ENCODE peak calls at places on chromosomes 1 and 21, in seven cellular contexts. W is mammary epithelial cell, D is AG10803, C is right atrium auricular region, X is body of pancreas, Q is bronchial epithelial cell, L is neural progenitor cell. S is an unnamed sample.

GRCh38 chr1:185157599-185158469 is 867 bp downstream of the SWT1 start:
- DNase-seq in W (peak; percentile 3), D (no peak), C (no peak), X (no peak), Q (peak; percentile 30), L (peak; percentile 26), S (no peak)

GRCh38 chr1:30605441-30605920 is 117.9 kb downstream of the MATN1 start:
- DNase-seq in W (no peak), D (no peak), C (no peak), X (no peak), Q (no peak), L (no peak), S (no peak)

GRCh38 chr1:80922906-80923305 is 877.8 kb upstream of the ADGRL2 start:
- DNase-seq in W (no peak), D (no peak), C (no peak), X (no peak), Q (no peak), L (no peak), S (no peak)

GRCh38 chr21:24823247-24823646 is 784.0 kb downstream of the MRPL39 start:
- DNase-seq in W (no peak), D (no peak), C (no peak), X (no peak), Q (no peak), L (no peak), S (no peak)

GRCh38 chr1:192477630-192478029 is 97.9 kb upstream of the RGS1 start:
- DNase-seq in W (peak; percentile 6), D (peak; percentile 53), C (no peak), X (no peak), Q (peak; percentile 47), L (no peak), S (no peak)

GRCh38 chr1:114340906-114341698 is 169.9 kb downstream of the TRIM33 start:
- DNase-seq in W (no peak), D (no peak), C (no peak), X (no peak), Q (no peak), L (no peak), S (no peak)

GRCh38 chr21:43574741-43575465 is 84.4 kb downstream of the HSF2BP start:
- DNase-seq in W (no peak), D (no peak), C (no peak), X (no peak), Q (no peak), L (no peak), S (no peak)

GRCh38 chr1:193905288-193906085 is 719.1 kb upstream of the B3GALT2 start:
- DNase-seq in W (no peak), D (no peak), C (no peak), X (no peak), Q (no peak), L (no peak), S (no peak)

GRCh38 chr1:118225471-118225870 is 40.4 kb upstream of the SPAG17 start:
- DNase-seq in W (no peak), D (no peak), C (no peak), X (no peak), Q (no peak), L (no peak), S (no peak)

GRCh38 chr1:23168079-23168461 is 586 bp downstream of the LUZP1 start:
- DNase-seq in W (no peak), D (no peak), C (peak; percentile 43), X (peak; percentile 36), Q (no peak), L (no peak), S (no peak)

GRCh38 chr1:240385985-240386978 is 225.7 kb downstream of the GREM2 start:
- DNase-seq in W (no peak), D (peak; percentile 93), C (no peak), X (no peak), Q (peak; percentile 85), L (no peak), S (peak; percentile 83)

GRCh38 chr1:14110040-14110439 is 410.1 kb downstream of the PRDM2 start:
- DNase-seq in W (no peak), D (peak; percentile 3), C (no peak), X (no peak), Q (no peak), L (no peak), S (no peak)

GRCh38 chr1:200131551-200132125 is 104.1 kb downstream of the NR5A2 start:
- DNase-seq in W (peak; percentile 14), D (no peak), C (no peak), X (no peak), Q (peak; percentile 38), L (no peak), S (no peak)

GRCh38 chr1:154572433-154573167 is 5.0 kb downstream of the CHRNB2 start:
- DNase-seq in W (no peak), D (no peak), C (no peak), X (no peak), Q (no peak), L (no peak), S (no peak)

GRCh38 chr1:109719337-109719837 is 7.3 kb downstream of the GSTM5 start:
- DNase-seq in W (peak; percentile 8), D (peak; percentile 62), C (no peak), X (no peak), Q (peak; percentile 50), L (peak; percentile 0), S (no peak)

GRCh38 chr1:150008699-150009098 is 1.8 kb downstream of the OTUD7B start:
- DNase-seq in W (no peak), D (no peak), C (no peak), X (no peak), Q (no peak), L (no peak), S (no peak)

GRCh38 chr1:3518756-3519155 is 64.3 kb downstream of the ARHGEF16 start:
- DNase-seq in W (no peak), D (no peak), C (no peak), X (no peak), Q (no peak), L (no peak), S (no peak)

GRCh38 chr1:109248797-109249629 is at the start of gene CELSR2:
- DNase-seq in W (peak; percentile 61), D (peak; percentile 43), C (no peak), X (peak; percentile 65), Q (no peak), L (peak; percentile 95), S (no peak)

GRCh38 chr21:20874202-20874601 is 124.0 kb upstream of the NCAM2 start:
- DNase-seq in W (no peak), D (no peak), C (no peak), X (no peak), Q (no peak), L (no peak), S (no peak)

GRCh38 chr1:103790172-103790571 is 40.5 kb downstream of the AMY1C start:
- DNase-seq in W (no peak), D (no peak), C (no peak), X (no peak), Q (no peak), L (no peak), S (no peak)

GRCh38 chr21:42009018-42009830 is 936 bp downstream of the ZBTB21 start:
- DNase-seq in W (peak; percentile 60), D (peak; percentile 81), C (no peak), X (peak; percentile 56), Q (peak; percentile 17), L (peak; percentile 78), S (peak; percentile 31)

GRCh38 chr1:12148958-12149790 is 17.6 kb upstream of the TNFRSF1B start:
- DNase-seq in W (no peak), D (no peak), C (no peak), X (no peak), Q (no peak), L (no peak), S (no peak)

GRCh38 chr1:12151465-12151864 is 15.3 kb upstream of the TNFRSF1B start:
- DNase-seq in W (no peak), D (no peak), C (no peak), X (no peak), Q (no peak), L (no peak), S (no peak)

GRCh38 chr1:12152106-12152891 is 14.5 kb upstream of the TNFRSF1B start:
- DNase-seq in W (no peak), D (no peak), C (no peak), X (no peak), Q (no peak), L (no peak), S (no peak)

GRCh38 chr1:12149791-12150175 is 17.0 kb upstream of the TNFRSF1B start:
- DNase-seq in W (no peak), D (no peak), C (no peak), X (no peak), Q (no peak), L (no peak), S (no peak)

DNA sequence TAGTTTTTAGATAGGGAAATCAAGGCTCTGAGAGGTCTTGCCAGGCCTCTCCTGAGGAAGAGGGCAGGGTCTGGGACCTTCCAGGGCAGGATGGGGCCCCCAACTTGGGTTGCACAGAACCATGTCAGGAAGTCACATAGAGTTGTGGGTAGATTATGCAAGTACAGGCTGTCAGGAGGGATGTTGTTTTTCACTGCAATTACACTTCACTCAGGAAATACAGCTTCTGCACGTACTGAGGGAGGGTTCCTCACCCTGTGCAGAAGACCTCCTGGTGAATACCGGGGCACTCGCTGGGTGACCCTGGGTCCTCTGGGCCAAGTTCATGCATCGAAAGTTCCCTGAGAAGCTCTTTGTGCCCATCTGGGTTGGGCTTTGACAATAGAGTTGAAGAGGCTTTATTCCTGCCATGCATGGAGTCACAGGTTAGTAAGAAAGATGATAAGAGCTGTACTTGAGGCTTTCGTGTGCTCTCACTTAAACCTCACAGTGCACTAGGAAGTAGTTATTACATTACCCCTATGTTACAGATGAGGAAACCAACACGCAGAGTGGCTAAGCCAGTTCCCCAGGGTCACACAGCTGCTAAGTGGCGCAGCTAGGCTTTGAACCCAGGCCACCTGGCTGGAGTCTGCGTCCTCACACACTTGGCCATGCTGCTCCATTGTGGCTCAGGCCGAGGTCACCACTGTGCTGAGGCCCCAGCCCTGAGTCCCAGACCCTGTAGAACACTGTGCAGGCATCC is 16.2 kb upstream of the TNFRSF1B start:
- DNase-seq in W (no peak), D (no peak), C (no peak), X (no peak), Q (no peak), L (no peak), S (no peak)
- TF ChIP-seq CTCF in W (no peak), D (no peak), C (no peak), X (no peak), Q (no peak), L (no peak), S (no peak)

DNA sequence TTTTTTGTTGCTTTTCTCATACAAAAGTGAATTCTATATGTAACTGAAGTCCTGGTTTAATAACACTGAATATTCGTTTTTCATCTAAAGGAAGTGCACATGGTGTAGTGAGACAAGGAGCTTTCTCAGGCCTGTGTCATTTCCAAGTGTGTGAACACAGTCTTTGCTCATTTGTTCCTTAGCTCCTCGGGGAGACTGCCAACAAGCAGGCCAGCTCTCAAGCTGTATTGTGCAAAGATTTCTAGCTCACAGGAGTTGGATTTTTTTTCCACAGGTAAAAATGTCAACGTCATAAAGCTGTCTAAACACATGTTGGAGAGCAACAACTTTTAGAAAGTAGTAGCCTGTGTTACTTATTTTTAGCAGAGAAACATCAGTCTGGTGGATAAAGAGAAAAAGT is 87.8 kb upstream of the S1PR1 start:
- DNase-seq in W (peak; percentile 32), D (peak; percentile 53), C (no peak), X (no peak), Q (peak; percentile 42), L (no peak), S (no peak)
- H3K4me3 ChIP-seq in W (no peak overlapping the region), D (no peak overlapping the region), C (no peak overlapping the region), X (no peak overlapping the region), Q (no peak overlapping the region), L (no peak overlapping the region), S (no peak overlapping the region)

GRCh38 chr1:9452516-9453158 is 86.6 kb upstream of the SLC25A33 start:
- DNase-seq in W (no peak), D (no peak), C (no peak), X (peak; percentile 64), Q (no peak), L (no peak), S (no peak)
- TF ChIP-seq CTCF in W (no peak), D (no peak), C (no peak), X (no peak), Q (no peak), L (no peak), S (no peak)

GRCh38 chr1:180928272-180929230 is 15.9 kb downstream of the KIAA1614 start:
- DNase-seq in W (no peak), D (no peak), C (no peak), X (no peak), Q (no peak), L (no peak), S (no peak)
- H3K4me3 ChIP-seq in W (no peak overlapping the region), D (no peak overlapping the region), C (no peak overlapping the region), X (no peak overlapping the region), Q (no peak overlapping the region), L (no peak overlapping the region), S (no peak overlapping the region)

S was measured in retinal pigment epithelial cell.